ENCODE peak calls at places on chromosomes 16 and 17, in seven cellular contexts. One of them, this sample, is unnamed.

GRCh38 chr17:56933868-56934267 is 20.0 kb upstream of the TRIM25 start:
- DNase-seq in BJ: no peak
- DNase-seq in fibroblast of the aortic adventitia: no peak
- DNase-seq in cardiac fibroblast: no peak
- DNase-seq in ovary: no peak
- DNase-seq in body of pancreas: no peak
- DNase-seq in mucosa of descending colon: no peak
- DNase-seq in this sample: no peak

GRCh38 chr17:71180801-71181385 is 939.9 kb upstream of the SOX9 start:
- DNase-seq in BJ: no peak
- DNase-seq in fibroblast of the aortic adventitia: no peak
- DNase-seq in cardiac fibroblast: peak
- DNase-seq in ovary: no peak
- DNase-seq in body of pancreas: peak
- DNase-seq in mucosa of descending colon: peak
- DNase-seq in this sample: peak

GRCh38 chr17:11882716-11883115 is 114.6 kb downstream of the ZNF18 start:
- DNase-seq in BJ: no peak
- DNase-seq in fibroblast of the aortic adventitia: no peak
- DNase-seq in cardiac fibroblast: no peak
- DNase-seq in ovary: no peak
- DNase-seq in body of pancreas: no peak
- DNase-seq in mucosa of descending colon: no peak
- DNase-seq in this sample: no peak

GRCh38 chr17:32504166-32504990 is 17.6 kb downstream of the CDK5R1 start:
- DNase-seq in BJ: peak
- DNase-seq in fibroblast of the aortic adventitia: no peak
- DNase-seq in cardiac fibroblast: no peak
- DNase-seq in ovary: no peak
- DNase-seq in body of pancreas: no peak
- DNase-seq in mucosa of descending colon: no peak
- DNase-seq in this sample: no peak

GRCh38 chr16:88759976-88760350 is 25.1 kb downstream of the PIEZO1 start:
- DNase-seq in BJ: no peak
- DNase-seq in fibroblast of the aortic adventitia: no peak
- DNase-seq in cardiac fibroblast: no peak
- DNase-seq in ovary: no peak
- DNase-seq in body of pancreas: no peak
- DNase-seq in mucosa of descending colon: no peak
- DNase-seq in this sample: no peak

GRCh38 chr16:65068151-65068740 is 53.6 kb downstream of the CDH11 start:
- DNase-seq in BJ: peak
- DNase-seq in fibroblast of the aortic adventitia: peak
- DNase-seq in cardiac fibroblast: peak
- DNase-seq in ovary: no peak
- DNase-seq in body of pancreas: no peak
- DNase-seq in mucosa of descending colon: no peak
- DNase-seq in this sample: no peak

GRCh38 chr16:180101-180920 is at the start of gene HBQ1:
- DNase-seq in BJ: no peak
- DNase-seq in fibroblast of the aortic adventitia: no peak
- DNase-seq in cardiac fibroblast: peak
- DNase-seq in ovary: peak
- DNase-seq in body of pancreas: peak
- DNase-seq in mucosa of descending colon: peak
- DNase-seq in this sample: peak

GRCh38 chr16:1089822-1090619 is 6.0 kb downstream of the C1QTNF8 start:
- DNase-seq in BJ: no peak
- DNase-seq in fibroblast of the aortic adventitia: no peak
- DNase-seq in cardiac fibroblast: no peak
- DNase-seq in ovary: no peak
- DNase-seq in body of pancreas: peak
- DNase-seq in mucosa of descending colon: peak
- DNase-seq in this sample: no peak

GRCh38 chr16:13324861-13325260 is 423.5 kb downstream of the SHISA9 start:
- DNase-seq in BJ: no peak
- DNase-seq in fibroblast of the aortic adventitia: no peak
- DNase-seq in cardiac fibroblast: no peak
- DNase-seq in ovary: no peak
- DNase-seq in body of pancreas: no peak
- DNase-seq in mucosa of descending colon: no peak
- DNase-seq in this sample: no peak

GRCh38 chr16:68408428-68408827 is 39.9 kb downstream of the SMPD3 start:
- DNase-seq in BJ: no peak
- DNase-seq in fibroblast of the aortic adventitia: no peak
- DNase-seq in cardiac fibroblast: no peak
- DNase-seq in ovary: no peak
- DNase-seq in body of pancreas: no peak
- DNase-seq in mucosa of descending colon: no peak
- DNase-seq in this sample: no peak

GRCh38 chr16:68408967-68409366 is 39.3 kb downstream of the SMPD3 start:
- DNase-seq in BJ: no peak
- DNase-seq in fibroblast of the aortic adventitia: no peak
- DNase-seq in cardiac fibroblast: no peak
- DNase-seq in ovary: no peak
- DNase-seq in body of pancreas: no peak
- DNase-seq in mucosa of descending colon: no peak
- DNase-seq in this sample: no peak

GRCh38 chr16:68404736-68405345 is 43.5 kb downstream of the SMPD3 start:
- DNase-seq in BJ: no peak
- DNase-seq in fibroblast of the aortic adventitia: no peak
- DNase-seq in cardiac fibroblast: no peak
- DNase-seq in ovary: no peak
- DNase-seq in body of pancreas: no peak
- DNase-seq in mucosa of descending colon: no peak
- DNase-seq in this sample: no peak

GRCh38 chr16:68403704-68404103 is 44.6 kb downstream of the SMPD3 start:
- DNase-seq in BJ: no peak
- DNase-seq in fibroblast of the aortic adventitia: no peak
- DNase-seq in cardiac fibroblast: no peak
- DNase-seq in ovary: no peak
- DNase-seq in body of pancreas: no peak
- DNase-seq in mucosa of descending colon: no peak
- DNase-seq in this sample: no peak

GRCh38 chr16:68406458-68407041 is 41.8 kb downstream of the SMPD3 start:
- DNase-seq in BJ: peak
- DNase-seq in fibroblast of the aortic adventitia: no peak
- DNase-seq in cardiac fibroblast: no peak
- DNase-seq in ovary: no peak
- DNase-seq in body of pancreas: no peak
- DNase-seq in mucosa of descending colon: no peak
- DNase-seq in this sample: peak
- H3K4me3 ChIP-seq in BJ: no peak
- H3K4me3 ChIP-seq in fibroblast of the aortic adventitia: no peak
- H3K4me3 ChIP-seq in cardiac fibroblast: no peak
- H3K4me3 ChIP-seq in ovary: no peak
- H3K4me3 ChIP-seq in body of pancreas: no peak
- H3K4me3 ChIP-seq in mucosa of descending colon: no peak
- H3K4me3 ChIP-seq in this sample: no peak

GRCh38 chr17:50176559-50177471 is 11.0 kb downstream of the SGCA start:
- DNase-seq in BJ: no peak
- DNase-seq in fibroblast of the aortic adventitia: peak
- DNase-seq in cardiac fibroblast: peak
- DNase-seq in ovary: no peak
- DNase-seq in body of pancreas: no peak
- DNase-seq in mucosa of descending colon: no peak
- DNase-seq in this sample: no peak
- TF ChIP-seq CTCF in BJ: no peak
- TF ChIP-seq CTCF in fibroblast of the aortic adventitia: no peak
- TF ChIP-seq CTCF in cardiac fibroblast: no peak
- TF ChIP-seq CTCF in ovary: no peak
- TF ChIP-seq CTCF in body of pancreas: no peak
- TF ChIP-seq CTCF in mucosa of descending colon: no peak
- TF ChIP-seq CTCF in this sample: peak

DNA sequence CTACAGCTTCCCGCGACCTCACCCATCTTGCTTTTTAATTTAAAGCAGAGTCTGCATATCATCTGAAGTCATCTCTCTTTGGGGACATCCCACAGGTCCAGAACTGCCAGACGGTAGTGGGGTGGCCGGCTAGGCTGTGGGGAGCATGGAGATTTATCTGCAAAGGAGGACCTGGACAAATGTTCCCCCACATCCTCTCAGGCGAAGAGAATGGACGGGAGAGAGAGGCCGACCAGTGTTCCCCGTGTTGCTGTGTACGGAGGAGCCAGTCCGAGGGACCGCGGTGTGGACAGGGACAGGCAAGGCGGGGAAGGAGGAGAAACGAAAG is 663 bp upstream of the MT1M start:
- DNase-seq in BJ: no peak
- DNase-seq in fibroblast of the aortic adventitia: no peak
- DNase-seq in cardiac fibroblast: no peak
- DNase-seq in ovary: no peak
- DNase-seq in body of pancreas: no peak
- DNase-seq in mucosa of descending colon: no peak
- DNase-seq in this sample: no peak
- H3K4me3 ChIP-seq in BJ: peak
- H3K4me3 ChIP-seq in fibroblast of the aortic adventitia: peak
- H3K4me3 ChIP-seq in cardiac fibroblast: peak
- H3K4me3 ChIP-seq in ovary: peak
- H3K4me3 ChIP-seq in body of pancreas: peak
- H3K4me3 ChIP-seq in mucosa of descending colon: no peak
- H3K4me3 ChIP-seq in this sample: peak

GRCh38 chr17:6075050-6075449 is 4.9 kb downstream of the WSCD1 start:
- DNase-seq in BJ: no peak
- DNase-seq in fibroblast of the aortic adventitia: no peak
- DNase-seq in cardiac fibroblast: no peak
- DNase-seq in ovary: no peak
- DNase-seq in body of pancreas: no peak
- DNase-seq in mucosa of descending colon: no peak
- DNase-seq in this sample: no peak
- TF ChIP-seq CTCF in BJ: no peak
- TF ChIP-seq CTCF in fibroblast of the aortic adventitia: no peak
- TF ChIP-seq CTCF in cardiac fibroblast: no peak
- TF ChIP-seq CTCF in ovary: no peak
- TF ChIP-seq CTCF in body of pancreas: no peak
- TF ChIP-seq CTCF in mucosa of descending colon: no peak
- TF ChIP-seq CTCF in this sample: no peak

DNA sequence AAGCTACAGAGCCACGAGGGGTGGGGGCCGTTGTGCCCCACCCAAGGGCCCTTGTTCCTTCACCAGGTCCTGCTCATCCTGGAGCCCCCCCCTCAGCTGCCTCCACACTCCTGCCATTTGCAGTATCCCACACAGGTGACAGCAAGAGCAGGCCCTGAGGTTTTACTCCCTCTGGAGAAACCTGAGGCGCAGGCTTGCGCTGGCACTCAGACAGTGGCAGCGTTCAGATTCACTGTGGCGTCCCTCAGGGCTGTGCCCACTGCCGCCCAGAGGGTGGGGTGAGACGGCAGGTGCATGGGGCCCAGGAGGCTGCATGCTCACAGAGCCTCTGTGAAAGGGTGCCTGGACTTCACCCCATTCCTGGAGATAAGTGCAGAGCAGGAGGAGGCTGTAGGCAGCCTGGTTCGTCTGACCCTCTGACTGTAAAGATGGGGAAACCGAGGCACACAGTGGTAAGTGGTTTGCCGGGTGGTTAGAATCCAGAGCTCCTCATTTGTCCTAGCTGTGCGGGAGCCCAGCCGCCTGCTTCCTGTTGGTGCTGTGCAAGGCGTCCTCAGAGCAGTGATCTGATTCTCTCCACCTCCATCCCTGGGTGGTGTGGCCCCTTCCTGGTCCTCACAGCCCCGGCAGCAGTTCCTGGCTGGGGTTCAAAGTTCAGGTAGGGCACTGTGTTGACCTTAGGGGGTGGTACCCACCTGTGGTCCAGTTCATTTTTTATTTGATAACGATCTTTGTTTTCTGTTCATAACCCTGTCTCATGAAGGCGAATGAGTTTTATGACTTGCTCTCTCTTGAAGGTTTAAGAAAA is 1.6 kb downstream of the SPIRE2 start:
- DNase-seq in BJ: no peak
- DNase-seq in fibroblast of the aortic adventitia: no peak
- DNase-seq in cardiac fibroblast: no peak
- DNase-seq in ovary: no peak
- DNase-seq in body of pancreas: no peak
- DNase-seq in mucosa of descending colon: peak
- DNase-seq in this sample: no peak
- H3K4me3 ChIP-seq in BJ: no peak
- H3K4me3 ChIP-seq in fibroblast of the aortic adventitia: no peak
- H3K4me3 ChIP-seq in cardiac fibroblast: no peak
- H3K4me3 ChIP-seq in ovary: no peak
- H3K4me3 ChIP-seq in body of pancreas: no peak
- H3K4me3 ChIP-seq in mucosa of descending colon: no peak
- H3K4me3 ChIP-seq in this sample: no peak

GRCh38 chr16:24572069-24572468 is 32.7 kb downstream of the RBBP6 start:
- DNase-seq in BJ: no peak
- DNase-seq in fibroblast of the aortic adventitia: no peak
- DNase-seq in cardiac fibroblast: no peak
- DNase-seq in ovary: no peak
- DNase-seq in body of pancreas: no peak
- DNase-seq in mucosa of descending colon: no peak
- DNase-seq in this sample: no peak

GRCh38 chr16:24573141-24573540 is 33.8 kb downstream of the RBBP6 start:
- DNase-seq in BJ: no peak
- DNase-seq in fibroblast of the aortic adventitia: no peak
- DNase-seq in cardiac fibroblast: no peak
- DNase-seq in ovary: no peak
- DNase-seq in body of pancreas: no peak
- DNase-seq in mucosa of descending colon: no peak
- DNase-seq in this sample: no peak

GRCh38 chr16:24562811-24563210 is 23.4 kb downstream of the RBBP6 start:
- DNase-seq in BJ: no peak
- DNase-seq in fibroblast of the aortic adventitia: no peak
- DNase-seq in cardiac fibroblast: no peak
- DNase-seq in ovary: no peak
- DNase-seq in body of pancreas: no peak
- DNase-seq in mucosa of descending colon: no peak
- DNase-seq in this sample: no peak

GRCh38 chr16:24568392-24568791 is 29.0 kb downstream of the RBBP6 start:
- DNase-seq in BJ: no peak
- DNase-seq in fibroblast of the aortic adventitia: peak
- DNase-seq in cardiac fibroblast: peak
- DNase-seq in ovary: no peak
- DNase-seq in body of pancreas: no peak
- DNase-seq in mucosa of descending colon: no peak
- DNase-seq in this sample: peak
- TF ChIP-seq CTCF in BJ: peak
- TF ChIP-seq CTCF in fibroblast of the aortic adventitia: peak
- TF ChIP-seq CTCF in cardiac fibroblast: peak
- TF ChIP-seq CTCF in ovary: no peak
- TF ChIP-seq CTCF in body of pancreas: peak
- TF ChIP-seq CTCF in mucosa of descending colon: no peak
- TF ChIP-seq CTCF in this sample: peak

This sample was measured in astrocyte of the spinal cord.